ENCODE peak calls at places on chromosome 5, in five cellular contexts. One of them, this sample, is unnamed.

GRCh38 chr5:95284512-95285405 is at the start of gene MCTP1:
- DNase-seq in HCT116: no peak
- DNase-seq in fibroblast of lung: peak; percentile 25
- DNase-seq in GM23248: peak; percentile 30
- DNase-seq in H1: no peak
- DNase-seq in this sample: peak; percentile 5

GRCh38 chr5:134247411-134247810 is 21.5 kb upstream of the PPP2CA start:
- DNase-seq in GM23248: peak; percentile 93
- DNase-seq in H1: no peak
- DNase-seq in fibroblast of lung: peak; percentile 96
- DNase-seq in HCT116: peak; percentile 54
- DNase-seq in this sample: peak; percentile 91

GRCh38 chr5:174636081-174636480 is 88.3 kb upstream of the MSX2 start:
- DNase-seq in H1: no peak
- DNase-seq in GM23248: no peak
- DNase-seq in HCT116: no peak
- DNase-seq in fibroblast of lung: no peak
- DNase-seq in this sample: no peak

GRCh38 chr5:115494570-115495289 is 49.8 kb downstream of the FEM1C start:
- DNase-seq in fibroblast of lung: peak; percentile 69
- DNase-seq in H1: no peak
- DNase-seq in GM23248: no peak
- DNase-seq in HCT116: no peak
- DNase-seq in this sample: no peak

GRCh38 chr5:13957032-13957645 is 12.7 kb upstream of the DNAH5 start:
- DNase-seq in GM23248: peak; percentile 80
- DNase-seq in HCT116: peak; percentile 41
- DNase-seq in fibroblast of lung: peak; percentile 59
- DNase-seq in H1: no peak
- DNase-seq in this sample: peak; percentile 91

GRCh38 chr5:36150676-36151433 is 832 bp downstream of the LMBRD2 start:
- DNase-seq in fibroblast of lung: peak; percentile 42
- DNase-seq in HCT116: peak; percentile 19
- DNase-seq in GM23248: peak; percentile 83
- DNase-seq in H1: no peak
- DNase-seq in this sample: peak; percentile 66

GRCh38 chr5:29143266-29143665 is 2050.2 kb upstream of the CDH6 start:
- DNase-seq in fibroblast of lung: no peak
- DNase-seq in GM23248: no peak
- DNase-seq in HCT116: no peak
- DNase-seq in H1: no peak
- DNase-seq in this sample: no peak

GRCh38 chr5:15191012-15191411 is 309.0 kb upstream of the FBXL7 start:
- DNase-seq in H1: no peak
- DNase-seq in GM23248: peak; percentile 23
- DNase-seq in HCT116: no peak
- DNase-seq in fibroblast of lung: no peak
- DNase-seq in this sample: no peak

GRCh38 chr5:17411436-17411835 is 86.6 kb upstream of the TAF11L2 start:
- DNase-seq in HCT116: no peak
- DNase-seq in fibroblast of lung: peak; percentile 30
- DNase-seq in H1: no peak
- DNase-seq in GM23248: peak; percentile 49
- DNase-seq in this sample: no peak

GRCh38 chr5:6792911-6793451 is 79.7 kb downstream of the TENT4A start:
- DNase-seq in GM23248: no peak
- DNase-seq in fibroblast of lung: no peak
- DNase-seq in HCT116: no peak
- DNase-seq in H1: no peak
- DNase-seq in this sample: no peak

GRCh38 chr5:170097934-170098333 is 7.8 kb upstream of the FOXI1 start:
- DNase-seq in HCT116: no peak
- DNase-seq in H1: no peak
- DNase-seq in fibroblast of lung: no peak
- DNase-seq in GM23248: no peak
- DNase-seq in this sample: no peak

GRCh38 chr5:180068519-180069090 is 3.0 kb downstream of the RNF130 start:
- DNase-seq in GM23248: no peak
- DNase-seq in HCT116: no peak
- DNase-seq in H1: no peak
- DNase-seq in fibroblast of lung: no peak
- DNase-seq in this sample: peak; percentile 23

GRCh38 chr5:180071418-180072255 is at the start of gene RNF130:
- DNase-seq in HCT116: peak; percentile 77
- DNase-seq in fibroblast of lung: peak; percentile 88
- DNase-seq in GM23248: peak; percentile 98
- DNase-seq in H1: no peak
- DNase-seq in this sample: peak; percentile 84

GRCh38 chr5:180069589-180070247 is 1.8 kb downstream of the RNF130 start:
- DNase-seq in H1: no peak
- DNase-seq in fibroblast of lung: peak; percentile 20
- DNase-seq in HCT116: no peak
- DNase-seq in GM23248: no peak
- DNase-seq in this sample: peak; percentile 26

GRCh38 chr5:180070726-180071417 is 687 bp downstream of the RNF130 start:
- DNase-seq in H1: no peak
- DNase-seq in fibroblast of lung: peak; percentile 64
- DNase-seq in HCT116: no peak
- DNase-seq in GM23248: peak; percentile 83
- DNase-seq in this sample: peak; percentile 37

GRCh38 chr5:180067986-180068385 is 3.6 kb downstream of the RNF130 start:
- DNase-seq in GM23248: no peak
- DNase-seq in HCT116: no peak
- DNase-seq in H1: no peak
- DNase-seq in fibroblast of lung: no peak
- DNase-seq in this sample: no peak
- H3K9ac ChIP-seq in GM23248: no peak overlapping the region
- H3K9ac ChIP-seq in HCT116: no peak overlapping the region
- H3K9ac ChIP-seq in H1: no peak overlapping the region
- H3K9ac ChIP-seq in fibroblast of lung: no peak overlapping the region
- H3K9ac ChIP-seq in this sample: no peak overlapping the region

GRCh38 chr5:76953551-76954382 is 922 bp downstream of the CRHBP start:
- DNase-seq in H1: no peak
- DNase-seq in GM23248: peak; percentile 29
- DNase-seq in HCT116: no peak
- DNase-seq in fibroblast of lung: peak; percentile 59
- DNase-seq in this sample: no peak
- TF ChIP-seq EZH2 in H1: peak; percentile 85
- TF ChIP-seq EZH2 in GM23248: peak; percentile 8
- TF ChIP-seq EZH2 in HCT116: no peak
- TF ChIP-seq EZH2 in fibroblast of lung: no peak
- TF ChIP-seq EZH2 in this sample: no peak

GRCh38 chr5:169012471-169012870 is 288.5 kb downstream of the SLIT3 start:
- DNase-seq in GM23248: no peak
- DNase-seq in H1: no peak
- DNase-seq in fibroblast of lung: no peak
- DNase-seq in HCT116: no peak
- DNase-seq in this sample: no peak

GRCh38 chr5:169013846-169014245 is 287.1 kb downstream of the SLIT3 start:
- DNase-seq in fibroblast of lung: peak; percentile 39
- DNase-seq in HCT116: no peak
- DNase-seq in H1: no peak
- DNase-seq in GM23248: peak; percentile 21
- DNase-seq in this sample: peak; percentile 51

GRCh38 chr5:169011009-169011408 is 289.9 kb downstream of the SLIT3 start:
- DNase-seq in H1: no peak
- DNase-seq in GM23248: no peak
- DNase-seq in HCT116: no peak
- DNase-seq in fibroblast of lung: no peak
- DNase-seq in this sample: no peak

GRCh38 chr5:169009171-169009570 is 291.8 kb downstream of the SLIT3 start:
- DNase-seq in fibroblast of lung: peak; percentile 61
- DNase-seq in HCT116: no peak
- DNase-seq in H1: no peak
- DNase-seq in GM23248: peak; percentile 72
- DNase-seq in this sample: peak; percentile 61

GRCh38 chr5:169013208-169013728 is 287.7 kb downstream of the SLIT3 start:
- DNase-seq in H1: no peak
- DNase-seq in HCT116: no peak
- DNase-seq in GM23248: no peak
- DNase-seq in fibroblast of lung: no peak
- DNase-seq in this sample: no peak
- H2AFZ ChIP-seq in H1: peak overlapping the region; percentile 29
- H2AFZ ChIP-seq in HCT116: no peak overlapping the region
- H2AFZ ChIP-seq in GM23248: no peak overlapping the region
- H2AFZ ChIP-seq in fibroblast of lung: no peak overlapping the region
- H2AFZ ChIP-seq in this sample: no peak overlapping the region

DNA sequence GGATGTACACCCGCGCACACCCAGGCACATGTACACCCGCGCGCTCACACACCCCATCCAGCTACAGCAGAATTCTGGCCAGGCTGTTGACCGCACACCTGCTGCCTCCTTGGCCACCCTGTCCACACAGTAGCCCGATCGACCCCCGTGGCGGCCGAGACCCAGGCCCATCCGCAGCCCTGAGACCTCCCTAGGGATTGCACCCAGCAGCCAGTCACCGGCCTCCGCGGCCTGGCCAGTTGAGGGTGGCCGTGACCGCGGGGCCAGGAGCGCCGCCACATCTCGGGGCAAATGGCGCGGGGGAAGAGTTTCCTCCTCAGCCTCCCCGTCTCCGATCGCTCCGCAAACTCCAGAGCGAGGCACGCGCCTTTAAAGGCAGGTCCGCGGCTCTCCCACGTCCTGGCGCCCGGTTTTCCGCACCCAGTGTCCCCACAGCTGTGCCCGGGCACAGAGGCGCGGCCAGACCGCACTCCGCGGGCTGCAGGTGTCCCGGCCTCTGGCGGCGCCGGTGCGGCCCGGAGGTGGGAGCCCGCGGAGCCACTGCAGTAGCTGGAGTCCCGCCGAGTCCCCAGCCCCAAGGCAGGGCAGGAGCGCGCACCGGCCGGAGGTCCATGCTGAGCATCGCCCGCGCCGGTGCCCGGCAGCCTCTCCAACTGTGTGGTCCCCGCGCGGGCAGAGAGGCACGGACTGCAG is 626 bp upstream of the ADAMTS16 start:
- DNase-seq in HCT116: no peak
- DNase-seq in GM23248: peak; percentile 18
- DNase-seq in H1: no peak
- DNase-seq in fibroblast of lung: no peak
- DNase-seq in this sample: no peak
- H3K9ac ChIP-seq in HCT116: no peak overlapping the region
- H3K9ac ChIP-seq in GM23248: no peak overlapping the region
- H3K9ac ChIP-seq in H1: peak overlapping the region; percentile 60
- H3K9ac ChIP-seq in fibroblast of lung: no peak overlapping the region
- H3K9ac ChIP-seq in this sample: no peak overlapping the region

GRCh38 chr5:96433066-96433447 is at the start of gene PCSK1:
- DNase-seq in GM23248: peak; percentile 13
- DNase-seq in HCT116: no peak
- DNase-seq in H1: no peak
- DNase-seq in fibroblast of lung: peak; percentile 31
- DNase-seq in this sample: no peak
- TF ChIP-seq EZH2 in GM23248: no peak
- TF ChIP-seq EZH2 in HCT116: no peak
- TF ChIP-seq EZH2 in H1: no peak
- TF ChIP-seq EZH2 in fibroblast of lung: no peak
- TF ChIP-seq EZH2 in this sample: no peak

GRCh38 chr5:72814864-72815263 is 1.6 kb upstream of the TNPO1 start:
- DNase-seq in HCT116: no peak
- DNase-seq in fibroblast of lung: no peak
- DNase-seq in GM23248: no peak
- DNase-seq in H1: no peak
- DNase-seq in this sample: no peak
- H2AFZ ChIP-seq in HCT116: peak overlapping the region; percentile 97
- H2AFZ ChIP-seq in fibroblast of lung: no peak overlapping the region
- H2AFZ ChIP-seq in GM23248: peak overlapping the region; percentile 99
- H2AFZ ChIP-seq in H1: no peak overlapping the region
- H2AFZ ChIP-seq in this sample: peak overlapping the region; percentile 93

DNA sequence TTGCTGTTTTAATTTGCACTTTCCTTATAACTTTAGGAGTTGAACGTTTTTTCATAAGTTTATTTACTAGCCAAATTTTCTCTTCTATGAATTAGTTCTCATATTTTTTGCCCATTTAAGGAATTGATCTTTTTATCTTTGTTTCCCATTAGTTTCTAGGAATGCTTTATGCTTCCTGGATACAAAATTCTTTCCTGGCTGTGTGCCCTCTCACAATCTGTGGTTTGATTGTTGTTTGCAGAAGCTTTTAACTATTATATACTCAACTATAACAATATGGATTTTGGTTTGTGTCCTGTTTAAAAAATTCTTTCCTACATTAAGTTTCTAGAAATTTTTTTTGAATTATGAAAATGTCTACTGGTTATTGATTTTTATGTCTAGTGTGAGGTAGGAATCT is 206.3 kb downstream of the CSNK1G3 start:
- DNase-seq in GM23248: no peak
- DNase-seq in HCT116: no peak
- DNase-seq in fibroblast of lung: no peak
- DNase-seq in H1: no peak
- DNase-seq in this sample: peak; percentile 47
- H3K9ac ChIP-seq in GM23248: no peak overlapping the region
- H3K9ac ChIP-seq in HCT116: no peak overlapping the region
- H3K9ac ChIP-seq in fibroblast of lung: no peak overlapping the region
- H3K9ac ChIP-seq in H1: no peak overlapping the region
- H3K9ac ChIP-seq in this sample: no peak overlapping the region

GRCh38 chr5:139745121-139745799 is 50.3 kb upstream of the PSD2 start:
- DNase-seq in GM23248: peak; percentile 96
- DNase-seq in H1: no peak
- DNase-seq in HCT116: peak; percentile 29
- DNase-seq in fibroblast of lung: peak; percentile 92
- DNase-seq in this sample: peak; percentile 39

GRCh38 chr5:139744471-139745120 is 51.0 kb upstream of the PSD2 start:
- DNase-seq in fibroblast of lung: no peak
- DNase-seq in H1: no peak
- DNase-seq in HCT116: no peak
- DNase-seq in GM23248: no peak
- DNase-seq in this sample: no peak

GRCh38 chr5:139747583-139748504 is 47.8 kb upstream of the PSD2 start:
- DNase-seq in GM23248: peak; percentile 86
- DNase-seq in HCT116: no peak
- DNase-seq in H1: no peak
- DNase-seq in fibroblast of lung: peak; percentile 59
- DNase-seq in this sample: no peak

GRCh38 chr5:139746691-139747582 is 48.7 kb upstream of the PSD2 start:
- DNase-seq in fibroblast of lung: peak; percentile 50
- DNase-seq in GM23248: peak; percentile 65
- DNase-seq in HCT116: no peak
- DNase-seq in H1: no peak
- DNase-seq in this sample: no peak

DNA sequence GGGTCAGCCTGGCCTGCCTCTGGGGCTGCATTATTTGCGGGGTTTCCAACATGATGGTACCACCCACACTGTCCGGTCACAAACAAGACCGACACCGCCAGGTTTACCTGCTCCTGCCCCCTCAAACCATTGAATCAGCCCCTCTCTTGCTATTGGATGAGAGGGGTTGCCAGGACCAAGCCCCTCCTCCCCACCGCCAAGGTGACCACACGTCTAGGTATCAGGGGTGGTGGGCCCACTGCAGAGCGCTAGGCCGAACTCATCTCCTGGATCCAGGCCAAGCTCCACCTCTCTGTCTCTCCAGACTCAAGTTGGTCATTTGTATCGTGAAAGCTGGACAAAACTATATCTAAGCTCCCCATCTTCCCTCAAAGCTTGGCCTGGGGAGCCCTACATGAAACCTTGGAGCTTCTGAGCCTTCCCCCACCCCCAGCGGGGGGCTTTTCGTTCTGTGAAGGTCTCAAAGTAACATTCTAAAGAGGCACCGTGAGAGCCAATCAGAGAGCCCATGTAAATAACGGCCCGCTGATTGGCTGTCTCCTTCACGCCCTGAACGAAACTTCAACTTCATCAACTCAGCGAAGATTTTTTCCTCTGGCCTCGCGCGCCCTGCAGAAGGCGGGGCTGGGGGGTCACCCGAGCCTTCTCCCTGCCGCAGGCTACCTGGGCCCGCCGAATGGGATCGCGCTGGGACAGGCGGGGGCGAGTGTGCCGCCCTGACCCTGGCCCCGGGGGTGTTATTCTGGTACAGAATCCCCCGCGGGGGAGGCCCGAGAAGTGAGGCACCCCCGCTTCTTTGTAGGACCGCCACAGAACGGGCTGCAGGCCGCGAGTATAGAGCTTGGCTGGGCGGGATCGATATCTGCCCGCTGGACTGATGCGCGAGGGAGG is 49.6 kb upstream of the PSD2 start:
- DNase-seq in GM23248: peak; percentile 89
- DNase-seq in fibroblast of lung: peak; percentile 83
- DNase-seq in HCT116: peak; percentile 72
- DNase-seq in H1: peak; percentile 75
- DNase-seq in this sample: peak; percentile 37
- TF ChIP-seq EZH2 in GM23248: no peak
- TF ChIP-seq EZH2 in fibroblast of lung: no peak
- TF ChIP-seq EZH2 in HCT116: no peak
- TF ChIP-seq EZH2 in H1: no peak
- TF ChIP-seq EZH2 in this sample: no peak

This sample was measured in PC-3.